ENCODE peak calls at places on chromosomes 12 and 14, in seven cellular contexts. Q is mammary epithelial cell, M is fibroblast of mammary gland, A is IMR-90, K is neuronal stem cell, T is astrocyte of the spinal cord, B is iPS DF 6.9. J is an unnamed sample.

GRCh38 chr12:132222096-132222807 is 78.0 kb downstream of the NOC4L start:
- DNase-seq in Q (peak), M (no peak), A (peak), K (peak), T (no peak), B (no peak), J (peak)

GRCh38 chr14:45252356-45253069 is 489 bp downstream of the MIS18BP1 start:
- DNase-seq in Q (peak), M (peak), A (peak), K (no peak), T (no peak), B (no peak), J (peak)

GRCh38 chr12:75704664-75705063 is 193.3 kb upstream of the KRR1 start:
- DNase-seq in Q (no peak), M (peak), A (peak), K (no peak), T (peak), B (no peak), J (no peak)

GRCh38 chr12:131894981-131895639 is 688 bp downstream of the ULK1 start:
- DNase-seq in Q (no peak), M (no peak), A (no peak), K (no peak), T (no peak), B (no peak), J (no peak)

GRCh38 chr14:53035796-53036195 is 84.9 kb upstream of the FERMT2 start:
- DNase-seq in Q (no peak), M (peak), A (peak), K (no peak), T (no peak), B (no peak), J (no peak)

GRCh38 chr12:131370791-131371579 is 339.9 kb upstream of the SFSWAP start:
- DNase-seq in Q (no peak), M (no peak), A (no peak), K (no peak), T (no peak), B (no peak), J (no peak)

GRCh38 chr12:107400686-107401447 is 284.7 kb upstream of the PWP1 start:
- DNase-seq in Q (no peak), M (peak), A (peak), K (no peak), T (no peak), B (no peak), J (no peak)

GRCh38 chr12:5000204-5000603 is 43.5 kb upstream of the KCNA5 start:
- DNase-seq in Q (no peak), M (no peak), A (no peak), K (no peak), T (no peak), B (no peak), J (peak)

GRCh38 chr14:77258566-77258965 is 12.4 kb downstream of the NGB start:
- DNase-seq in Q (no peak), M (no peak), A (no peak), K (no peak), T (no peak), B (no peak), J (no peak)

GRCh38 chr14:105844810-105845724 is 318.7 kb downstream of the TMEM121 start:
- DNase-seq in Q (no peak), M (no peak), A (no peak), K (no peak), T (no peak), B (no peak), J (no peak)

GRCh38 chr14:73244541-73244940 is 7.2 kb downstream of the PAPLN start:
- DNase-seq in Q (no peak), M (no peak), A (no peak), K (no peak), T (no peak), B (no peak), J (no peak)

GRCh38 chr14:58765375-58765774 is 127.6 kb downstream of the DACT1 start:
- DNase-seq in Q (no peak), M (no peak), A (no peak), K (no peak), T (no peak), B (no peak), J (no peak)

GRCh38 chr14:102622262-102622885 is 29.9 kb downstream of the RCOR1 start:
- DNase-seq in Q (no peak), M (no peak), A (no peak), K (no peak), T (no peak), B (no peak), J (no peak)

GRCh38 chr14:93274055-93274806 is 58.6 kb downstream of the BTBD7 start:
- DNase-seq in Q (peak), M (no peak), A (no peak), K (no peak), T (no peak), B (no peak), J (peak)

GRCh38 chr14:99649219-99649618 is 4.3 kb downstream of the HHIPL1 start:
- DNase-seq in Q (peak), M (peak), A (peak), K (no peak), T (peak), B (no peak), J (peak)

GRCh38 chr12:90858261-90858660 is 96.7 kb downstream of the CCER1 start:
- DNase-seq in Q (peak), M (no peak), A (peak), K (peak), T (peak), B (no peak), J (no peak)

GRCh38 chr12:116591608-116592115 is 32.5 kb downstream of the MAP1LC3B2 start:
- DNase-seq in Q (no peak), M (peak), A (peak), K (no peak), T (peak), B (no peak), J (no peak)

GRCh38 chr12:3557136-3557697 is 66.2 kb downstream of the PRMT8 start:
- DNase-seq in Q (no peak), M (no peak), A (no peak), K (no peak), T (no peak), B (no peak), J (no peak)

GRCh38 chr12:124225730-124226129 is 69.2 kb upstream of the RFLNA start:
- DNase-seq in Q (no peak), M (no peak), A (no peak), K (no peak), T (no peak), B (no peak), J (no peak)

GRCh38 chr12:94240171-94240570 is 91.8 kb downstream of the PLXNC1 start:
- DNase-seq in Q (no peak), M (no peak), A (no peak), K (no peak), T (no peak), B (no peak), J (no peak)

GRCh38 chr14:23578560-23579310 is at the start of gene JPH4:
- DNase-seq in Q (no peak), M (no peak), A (no peak), K (no peak), T (no peak), B (no peak), J (no peak)

GRCh38 chr14:41604793-41605534 is 1.7 kb upstream of the LRFN5 start:
- DNase-seq in Q (no peak), M (peak), A (peak), K (peak), T (peak), B (no peak), J (no peak)

GRCh38 chr12:131537267-131537920 is 173.5 kb upstream of the SFSWAP start:
- DNase-seq in Q (no peak), M (no peak), A (no peak), K (no peak), T (no peak), B (no peak), J (no peak)

GRCh38 chr14:106228541-106229158 is 702.3 kb downstream of the TMEM121 start:
- DNase-seq in Q (no peak), M (no peak), A (no peak), K (no peak), T (no peak), B (no peak), J (no peak)

GRCh38 chr12:19168634-19169033 is 39.1 kb downstream of the PLEKHA5 start:
- DNase-seq in Q (no peak), M (no peak), A (no peak), K (no peak), T (no peak), B (no peak), J (no peak)

GRCh38 chr12:54306925-54307731 is 6.3 kb upstream of the NFE2 start:
- DNase-seq in Q (peak), M (peak), A (no peak), K (no peak), T (no peak), B (no peak), J (peak)

GRCh38 chr12:116958402-116959197 is 47.9 kb downstream of the FBXW8 start:
- DNase-seq in Q (no peak), M (peak), A (peak), K (no peak), T (peak), B (no peak), J (no peak)

GRCh38 chr14:71686677-71687076 is 245.6 kb upstream of the RGS6 start:
- DNase-seq in Q (no peak), M (peak), A (peak), K (no peak), T (no peak), B (no peak), J (no peak)

GRCh38 chr12:87784350-87784749 is 244.9 kb downstream of the C12orf50 start:
- DNase-seq in Q (no peak), M (no peak), A (no peak), K (no peak), T (no peak), B (no peak), J (no peak)

GRCh38 chr12:103175625-103176024 is 218.2 kb downstream of the ASCL1 start:
- DNase-seq in Q (no peak), M (no peak), A (no peak), K (no peak), T (no peak), B (no peak), J (no peak)

GRCh38 chr12:4331221-4331620 is 10.2 kb downstream of the TIGAR start:
- DNase-seq in Q (no peak), M (no peak), A (no peak), K (no peak), T (no peak), B (no peak), J (no peak)

GRCh38 chr12:46664771-46665287 is 161.0 kb downstream of the SLC38A4 start:
- DNase-seq in Q (peak), M (peak), A (peak), K (no peak), T (peak), B (no peak), J (peak)

GRCh38 chr12:22282283-22282682 is 52.2 kb downstream of the ST8SIA1 start:
- DNase-seq in Q (peak), M (peak), A (peak), K (no peak), T (peak), B (no peak), J (peak)

GRCh38 chr12:118436002-118436724 is 59.8 kb downstream of the SUDS3 start:
- DNase-seq in Q (no peak), M (no peak), A (no peak), K (peak), T (no peak), B (peak), J (peak)

GRCh38 chr12:103838254-103838914 is 2.6 kb downstream of the NT5DC3 start:
- DNase-seq in Q (no peak), M (no peak), A (no peak), K (no peak), T (no peak), B (no peak), J (no peak)

GRCh38 chr14:103522649-103523582 is at the start of gene CKB:
- DNase-seq in Q (no peak), M (no peak), A (peak), K (peak), T (no peak), B (no peak), J (no peak)

DNA sequence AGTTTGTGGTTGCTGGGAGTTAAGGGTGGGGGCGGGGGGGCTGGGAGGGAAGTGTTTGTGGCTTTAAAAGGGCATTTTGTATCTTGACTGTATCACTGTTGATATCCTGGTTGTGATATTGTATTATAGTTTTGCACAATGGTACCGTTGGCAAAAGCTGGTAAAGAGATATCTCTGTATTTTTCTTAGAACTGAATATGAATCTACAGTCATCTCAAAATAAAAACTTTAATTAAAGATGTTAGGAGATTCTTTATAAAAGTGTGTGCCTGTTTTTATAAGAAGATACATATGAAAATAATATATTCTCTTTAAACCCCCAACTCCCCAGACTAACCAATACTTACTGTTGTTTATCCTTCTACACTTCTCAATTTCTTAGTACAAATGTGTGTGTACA is 43.2 kb downstream of the TTC6 start:
- DNase-seq in Q (no peak), M (no peak), A (no peak), K (no peak), T (no peak), B (no peak), J (no peak)
- H3K4me3 ChIP-seq in Q (no peak), M (no peak), A (no peak), K (no peak), T (no peak), B (no peak), J (no peak)

DNA sequence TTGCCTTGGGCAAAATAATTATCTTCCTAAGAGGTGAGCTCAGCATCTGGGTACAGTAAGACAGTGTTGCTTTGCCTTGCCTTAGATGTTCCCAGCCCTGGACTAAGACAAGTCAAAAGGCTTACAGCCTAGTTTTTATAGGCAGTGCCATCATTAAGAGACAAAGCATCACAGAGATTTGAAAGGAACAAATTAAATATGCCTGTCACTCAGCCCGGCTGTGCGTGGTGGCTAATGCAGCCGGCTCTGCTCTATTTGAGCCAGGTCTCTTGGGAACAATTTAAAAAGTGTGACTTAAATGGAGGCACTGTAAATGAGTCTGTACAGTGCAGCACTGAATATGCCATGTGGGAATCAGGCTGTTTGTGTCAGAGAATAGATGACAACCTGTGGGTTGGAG is 1687.4 kb upstream of the FLRT2 start:
- DNase-seq in Q (no peak), M (no peak), A (no peak), K (no peak), T (no peak), B (no peak), J (no peak)
- H3K4me3 ChIP-seq in Q (no peak), M (no peak), A (no peak), K (no peak), T (no peak), B (no peak), J (no peak)

GRCh38 chr12:68497702-68498101 is 113.0 kb upstream of the RAP1B start:
- DNase-seq in Q (peak), M (peak), A (peak), K (no peak), T (peak), B (no peak), J (no peak)
- H3K4me3 ChIP-seq in Q (no peak), M (no peak), A (no peak), K (no peak), T (no peak), B (no peak), J (no peak)

GRCh38 chr12:48767047-48767446 is 21.8 kb downstream of the ADCY6 start:
- DNase-seq in Q (no peak), M (peak), A (no peak), K (no peak), T (no peak), B (no peak), J (no peak)

GRCh38 chr12:48767521-48767920 is 21.4 kb downstream of the ADCY6 start:
- DNase-seq in Q (no peak), M (no peak), A (no peak), K (no peak), T (no peak), B (no peak), J (no peak)

GRCh38 chr12:48768736-48769135 is 20.2 kb downstream of the ADCY6 start:
- DNase-seq in Q (no peak), M (no peak), A (no peak), K (no peak), T (no peak), B (no peak), J (no peak)

GRCh38 chr12:48765753-48766162 is 23.1 kb downstream of the ADCY6 start:
- DNase-seq in Q (no peak), M (peak), A (peak), K (no peak), T (no peak), B (no peak), J (no peak)

DNA sequence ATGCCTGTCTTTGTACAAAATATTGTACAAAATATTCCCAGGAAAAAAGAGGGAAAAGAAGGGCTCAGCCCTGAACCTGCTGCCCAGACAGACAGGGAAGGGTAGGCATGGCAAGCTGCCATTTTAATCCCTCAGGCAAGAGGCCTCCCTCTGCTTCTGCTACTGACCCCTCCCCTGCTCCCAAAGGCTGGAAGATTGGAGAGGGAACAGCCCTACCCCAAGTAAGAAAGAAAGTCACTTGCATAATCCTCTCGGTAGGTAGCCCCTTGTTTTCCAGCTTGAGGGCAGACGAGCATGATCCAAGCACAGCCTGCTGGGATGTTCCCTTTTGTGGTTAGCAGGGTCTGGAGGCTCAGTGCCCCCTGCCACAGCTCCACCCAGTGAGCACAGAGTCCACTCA is 20.7 kb downstream of the ADCY6 start:
- DNase-seq in Q (no peak), M (no peak), A (no peak), K (no peak), T (no peak), B (no peak), J (no peak)
- H3K4me3 ChIP-seq in Q (no peak), M (no peak), A (no peak), K (no peak), T (no peak), B (no peak), J (no peak)

GRCh38 chr12:89134213-89134770 is 218.0 kb downstream of the DUSP6 start:
- DNase-seq in Q (no peak), M (no peak), A (no peak), K (no peak), T (no peak), B (no peak), J (no peak)
- H3K4me3 ChIP-seq in Q (no peak), M (no peak), A (no peak), K (no peak), T (no peak), B (no peak), J (no peak)

GRCh38 chr12:52910248-52910883 is 5.5 kb upstream of the KRT8 start:
- DNase-seq in Q (no peak), M (no peak), A (no peak), K (no peak), T (no peak), B (no peak), J (no peak)

GRCh38 chr12:52909256-52909655 is 4.4 kb upstream of the KRT8 start:
- DNase-seq in Q (no peak), M (no peak), A (no peak), K (no peak), T (no peak), B (no peak), J (no peak)

GRCh38 chr12:52909796-52910195 is 4.9 kb upstream of the KRT8 start:
- DNase-seq in Q (no peak), M (no peak), A (no peak), K (no peak), T (no peak), B (no peak), J (no peak)

GRCh38 chr12:52906049-52906645 is 1.3 kb upstream of the KRT8 start:
- DNase-seq in Q (peak), M (no peak), A (no peak), K (no peak), T (no peak), B (no peak), J (peak)

DNA sequence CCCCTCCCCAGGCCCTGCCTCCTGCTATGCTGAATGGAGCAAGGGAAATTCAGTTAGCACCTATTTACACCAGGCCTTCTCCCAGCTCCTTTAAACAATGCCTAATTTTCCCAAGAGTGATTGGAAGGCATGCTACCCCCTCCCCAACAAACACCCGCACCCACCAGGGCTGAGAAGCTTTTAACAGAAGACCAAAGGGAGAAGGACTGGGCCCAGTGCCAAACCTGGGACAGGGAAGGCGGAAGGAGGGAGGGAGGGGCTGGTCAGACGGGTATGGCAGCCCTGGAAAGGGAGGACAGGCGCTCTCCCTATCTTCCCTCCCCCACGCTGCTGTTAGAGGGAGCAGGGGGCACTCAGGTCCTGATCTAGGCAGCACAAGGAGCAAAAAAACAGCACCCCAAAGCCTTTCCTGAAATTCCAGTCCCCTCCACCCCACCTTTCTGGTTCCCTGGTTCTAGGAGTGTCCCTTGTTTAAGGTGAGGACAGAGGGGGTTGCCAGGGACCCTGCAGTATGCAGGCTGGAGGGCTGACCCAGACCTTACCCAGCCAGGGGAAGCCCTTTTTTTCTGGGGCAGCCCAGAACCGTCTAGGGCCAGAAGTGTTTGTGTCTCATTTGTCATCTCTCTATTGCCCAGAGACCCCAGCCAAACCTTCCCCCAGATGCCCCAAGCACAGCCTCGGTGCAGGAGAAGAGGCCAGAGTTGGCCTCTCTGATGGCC is 2.4 kb upstream of the KRT8 start:
- DNase-seq in Q (peak), M (no peak), A (no peak), K (no peak), T (peak), B (no peak), J (peak)
- H3K4me3 ChIP-seq in Q (no peak), M (no peak), A (no peak), K (no peak), T (no peak), B (no peak), J (no peak)

GRCh38 chr12:12716845-12717585 is at the start of gene CDKN1B:
- DNase-seq in Q (peak), M (peak), A (peak), K (peak), T (peak), B (no peak), J (peak)

GRCh38 chr12:12717586-12718381 is 616 bp downstream of the CDKN1B start:
- DNase-seq in Q (peak), M (no peak), A (no peak), K (no peak), T (peak), B (no peak), J (peak)

GRCh38 chr12:12718853-12719252 is 1.7 kb downstream of the CDKN1B start:
- DNase-seq in Q (peak), M (peak), A (peak), K (no peak), T (peak), B (no peak), J (peak)

GRCh38 chr12:12719496-12719895 is 2.3 kb downstream of the CDKN1B start:
- DNase-seq in Q (peak), M (peak), A (no peak), K (no peak), T (peak), B (no peak), J (peak)

DNA sequence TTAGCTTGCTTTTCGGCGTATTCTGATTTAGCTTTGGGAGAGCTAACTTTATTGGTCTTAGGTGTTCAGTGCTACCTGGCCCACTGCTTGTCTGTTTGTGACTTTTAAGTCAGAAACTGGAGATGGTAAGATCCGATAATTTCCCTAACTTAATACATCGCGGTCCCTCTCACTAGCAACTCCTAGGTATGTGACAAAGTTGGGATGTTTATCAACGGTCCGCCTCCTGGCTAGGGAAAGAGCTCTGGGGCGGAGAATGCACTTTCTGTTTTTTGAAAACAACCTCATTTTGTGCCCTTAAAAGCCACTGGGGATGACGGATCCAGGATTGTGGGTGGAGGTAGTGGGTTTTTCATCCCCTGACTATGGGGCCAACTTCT is 1.2 kb downstream of the CDKN1B start:
- DNase-seq in Q (no peak), M (no peak), A (no peak), K (no peak), T (no peak), B (no peak), J (peak)
- H3K4me3 ChIP-seq in Q (peak), M (peak), A (peak), K (peak), T (peak), B (peak), J (peak)

J was measured in bronchial epithelial cell.